ENCODE peak calls at places on chromosomes 12 and 14, in six cellular contexts. A, O, I, P, R and F are unnamed samples.

GRCh38 chr14:22448905-22449611 is 140.0 kb downstream of the DAD1 start:
- DNase-seq in A (peak; percentile 59), O (no peak), I (no peak), P (peak; percentile 43), R (no peak), F (no peak)

GRCh38 chr14:33950320-33951182 is at the start of gene EGLN3:
- DNase-seq in A (peak; percentile 52), O (peak; percentile 83), I (peak; percentile 92), P (peak; percentile 33), R (no peak), F (peak; percentile 94)

GRCh38 chr12:12901158-12901791 is 9.9 kb downstream of the GPRC5A start:
- DNase-seq in A (peak; percentile 96), O (peak; percentile 57), I (no peak), P (peak; percentile 97), R (peak; percentile 95), F (no peak)

GRCh38 chr12:89162704-89163261 is 189.5 kb downstream of the DUSP6 start:
- DNase-seq in A (peak; percentile 100), O (peak; percentile 56), I (no peak), P (peak; percentile 100), R (no peak), F (peak; percentile 15)

GRCh38 chr12:87812030-87812429 is 217.2 kb downstream of the C12orf50 start:
- DNase-seq in A (peak; percentile 36), O (no peak), I (no peak), P (no peak), R (no peak), F (no peak)

GRCh38 chr14:89521988-89522387 is 105.0 kb upstream of the FOXN3 start:
- DNase-seq in A (no peak), O (no peak), I (no peak), P (no peak), R (no peak), F (no peak)

GRCh38 chr12:84976133-84976532 is 59.9 kb downstream of the TSPAN19 start:
- DNase-seq in A (no peak), O (no peak), I (no peak), P (no peak), R (no peak), F (no peak)

GRCh38 chr12:48998497-48999353 is 450 bp downstream of the DDN start:
- DNase-seq in A (no peak), O (no peak), I (peak; percentile 52), P (no peak), R (no peak), F (no peak)

GRCh38 chr12:97075583-97076268 is 168.7 kb downstream of the NEDD1 start:
- DNase-seq in A (no peak), O (no peak), I (no peak), P (no peak), R (peak; percentile 78), F (no peak)

GRCh38 chr14:89625208-89625987 is 208.4 kb upstream of the FOXN3 start:
- DNase-seq in A (no peak), O (no peak), I (peak; percentile 96), P (no peak), R (no peak), F (peak; percentile 55)

GRCh38 chr14:90579816-90580215 is 183.0 kb downstream of the CALM1 start:
- DNase-seq in A (no peak), O (no peak), I (no peak), P (no peak), R (no peak), F (no peak)

GRCh38 chr14:50230601-50231474 is 540 bp downstream of the SOS2 start:
- DNase-seq in A (peak; percentile 55), O (peak; percentile 41), I (peak; percentile 69), P (peak; percentile 31), R (peak; percentile 5), F (peak; percentile 69)

GRCh38 chr12:102958073-102958829 is 777 bp downstream of the ASCL1 start:
- DNase-seq in A (no peak), O (no peak), I (peak; percentile 70), P (no peak), R (no peak), F (peak; percentile 39)

GRCh38 chr12:53999596-54000104 is 311 bp upstream of the HOXC9 start:
- DNase-seq in A (peak; percentile 66), O (no peak), I (peak; percentile 79), P (peak; percentile 85), R (no peak), F (no peak)

GRCh38 chr12:3145036-3145435 is 67.9 kb downstream of the TSPAN9 start:
- DNase-seq in A (no peak), O (no peak), I (no peak), P (no peak), R (no peak), F (peak; percentile 71)

GRCh38 chr12:1369942-1370620 is 224.3 kb downstream of the FBXL14 start:
- DNase-seq in A (no peak), O (no peak), I (no peak), P (no peak), R (no peak), F (no peak)

GRCh38 chr12:113792450-113792849 is 173.7 kb downstream of the RBM19 start:
- DNase-seq in A (no peak), O (no peak), I (no peak), P (no peak), R (no peak), F (no peak)

GRCh38 chr14:93956514-93957332 is 19.6 kb downstream of the ASB2 start:
- DNase-seq in A (no peak), O (no peak), I (peak; percentile 83), P (no peak), R (no peak), F (no peak)

GRCh38 chr12:76704693-76705092 is 59.2 kb upstream of the ZDHHC17 start:
- DNase-seq in A (peak; percentile 72), O (no peak), I (no peak), P (no peak), R (no peak), F (no peak)

GRCh38 chr14:27392153-27392552 is 794.3 kb upstream of the NOVA1 start:
- DNase-seq in A (peak; percentile 81), O (no peak), I (no peak), P (no peak), R (no peak), F (no peak)

GRCh38 chr14:88698651-88699050 is 94.1 kb downstream of the EML5 start:
- DNase-seq in A (no peak), O (no peak), I (no peak), P (no peak), R (no peak), F (no peak)

GRCh38 chr12:91722072-91722471 is 423.6 kb downstream of the BTG1 start:
- DNase-seq in A (peak; percentile 34), O (no peak), I (no peak), P (no peak), R (no peak), F (no peak)

GRCh38 chr12:49231881-49232650 is 32.8 kb upstream of the TUBA1C start:
- DNase-seq in A (no peak), O (no peak), I (peak; percentile 89), P (no peak), R (no peak), F (no peak)

GRCh38 chr14:103819503-103820307 is 27.7 kb downstream of the PPP1R13B start:
- DNase-seq in A (peak; percentile 29), O (no peak), I (peak; percentile 89), P (peak; percentile 25), R (no peak), F (peak; percentile 86)

GRCh38 chr12:40226652-40227051 is 1.9 kb downstream of the LRRK2 start:
- DNase-seq in A (peak; percentile 79), O (no peak), I (no peak), P (peak; percentile 86), R (no peak), F (peak; percentile 10)

GRCh38 chr12:24728366-24728765 is 220.5 kb downstream of the BCAT1 start:
- DNase-seq in A (peak; percentile 22), O (no peak), I (peak; percentile 30), P (peak; percentile 23), R (no peak), F (no peak)

GRCh38 chr14:65703996-65704395 is 291.5 kb downstream of the FUT8 start:
- DNase-seq in A (no peak), O (no peak), I (no peak), P (no peak), R (no peak), F (no peak)

GRCh38 chr12:77060883-77061240 is 4.5 kb downstream of the E2F7 start:
- DNase-seq in A (no peak), O (no peak), I (no peak), P (no peak), R (no peak), F (no peak)

GRCh38 chr12:22230280-22230794 is 104.2 kb downstream of the ST8SIA1 start:
- DNase-seq in A (peak; percentile 55), O (no peak), I (no peak), P (peak; percentile 50), R (no peak), F (no peak)

GRCh38 chr12:124188561-124189405 is 106.1 kb upstream of the RFLNA start:
- DNase-seq in A (no peak), O (peak; percentile 51), I (peak; percentile 72), P (no peak), R (no peak), F (no peak)

GRCh38 chr14:103542545-103543088 is 13.6 kb downstream of the TRMT61A start:
- DNase-seq in A (no peak), O (no peak), I (peak; percentile 77), P (no peak), R (no peak), F (peak; percentile 80)

GRCh38 chr14:68922201-68922613 is 56.9 kb downstream of the ACTN1 start:
- DNase-seq in A (no peak), O (no peak), I (peak; percentile 74), P (no peak), R (no peak), F (no peak)

GRCh38 chr12:107064243-107064642 is 29.1 kb downstream of the CRY1 start:
- DNase-seq in A (no peak), O (no peak), I (no peak), P (no peak), R (no peak), F (no peak)

GRCh38 chr12:116161588-116161987 is 115.9 kb downstream of the MED13L start:
- DNase-seq in A (no peak), O (no peak), I (no peak), P (no peak), R (no peak), F (no peak)

GRCh38 chr14:96592591-96593388 is 90.6 kb downstream of the PAPOLA start:
- DNase-seq in A (no peak), O (no peak), I (no peak), P (no peak), R (no peak), F (no peak)